ENCODE peak calls at places on chromosomes 5 and 9, in five cellular contexts. U is uterus, L is fibroblast of mammary gland, R is ovary, Y is prostate gland. A is an unnamed sample.
A peak's percentile ranks its signal among the peaks of the same experiment; 100 is the strongest.

GRCh38 chr5:177426566-177427210 is at the start of gene GRK6:
- DNase-seq in U (peak; percentile 42), R (peak; percentile 78), Y (peak; percentile 21), L (peak; percentile 25), A (no peak)

GRCh38 chr5:119322312-119322947 is 33.4 kb upstream of the TNFAIP8 start:
- DNase-seq in Y (no peak), R (no peak), U (no peak), L (no peak), A (no peak)

GRCh38 chr5:71904852-71905251 is 185.8 kb downstream of the CARTPT start:
- DNase-seq in U (no peak), L (no peak), R (no peak), Y (no peak), A (no peak)

GRCh38 chr5:58116346-58116745 is 343.5 kb downstream of the PLK2 start:
- DNase-seq in R (no peak), L (no peak), U (no peak), Y (peak; percentile 6), A (no peak)

GRCh38 chr5:74028406-74028805 is 402.4 kb downstream of the ARHGEF28 start:
- DNase-seq in Y (no peak), U (no peak), R (no peak), L (no peak), A (peak; percentile 44)

GRCh38 chr5:2207966-2208544 is 325.3 kb upstream of the IRX4 start:
- DNase-seq in L (peak; percentile 1), R (no peak), Y (peak; percentile 40), U (no peak), A (no peak)

GRCh38 chr5:112366987-112367386 is 52.1 kb downstream of the EPB41L4A start:
- DNase-seq in R (no peak), U (no peak), Y (no peak), L (no peak), A (no peak)

GRCh38 chr5:159224471-159224870 is 15.1 kb upstream of the RNF145 start:
- DNase-seq in Y (no peak), U (no peak), L (no peak), R (no peak), A (no peak)

GRCh38 chr9:130288926-130289705 is 23.6 kb downstream of the HMCN2 start:
- DNase-seq in R (peak; percentile 10), L (no peak), Y (no peak), U (no peak), A (no peak)

GRCh38 chr5:40616791-40617190 is 62.9 kb upstream of the PTGER4 start:
- DNase-seq in L (no peak), R (no peak), Y (no peak), U (no peak), A (no peak)

GRCh38 chr9:95008151-95008771 is 281.8 kb downstream of the AOPEP start:
- DNase-seq in L (no peak), Y (peak; percentile 52), U (peak; percentile 45), R (no peak), A (no peak)

GRCh38 chr9:37036237-37037136 is 2.4 kb upstream of the PAX5 start:
- DNase-seq in Y (peak; percentile 24), L (no peak), R (peak; percentile 51), U (no peak), A (no peak)

GRCh38 chr5:3600106-3600997 is 4.7 kb downstream of the IRX1 start:
- DNase-seq in U (no peak), Y (no peak), R (no peak), L (no peak), A (no peak)

GRCh38 chr5:176716320-176716719 is 69.0 kb downstream of the TSPAN17 start:
- DNase-seq in U (no peak), L (peak; percentile 94), Y (no peak), R (no peak), A (peak; percentile 35)

GRCh38 chr9:23702311-23702922 is 123.6 kb downstream of the ELAVL2 start:
- DNase-seq in Y (no peak), R (no peak), U (no peak), L (no peak), A (no peak)

GRCh38 chr9:132672413-132672690 is 2.1 kb downstream of the GTF3C4 start:
- DNase-seq in Y (no peak), R (no peak), U (no peak), L (peak; percentile 41), A (no peak)

GRCh38 chr9:135505406-135506187 is 5.1 kb downstream of the MRPS2 start:
- DNase-seq in Y (no peak), L (no peak), U (no peak), R (no peak), A (no peak)

GRCh38 chr9:7298123-7298522 is 501.5 kb downstream of the DMAC1 start:
- DNase-seq in R (no peak), Y (no peak), L (no peak), U (no peak), A (no peak)

DNA sequence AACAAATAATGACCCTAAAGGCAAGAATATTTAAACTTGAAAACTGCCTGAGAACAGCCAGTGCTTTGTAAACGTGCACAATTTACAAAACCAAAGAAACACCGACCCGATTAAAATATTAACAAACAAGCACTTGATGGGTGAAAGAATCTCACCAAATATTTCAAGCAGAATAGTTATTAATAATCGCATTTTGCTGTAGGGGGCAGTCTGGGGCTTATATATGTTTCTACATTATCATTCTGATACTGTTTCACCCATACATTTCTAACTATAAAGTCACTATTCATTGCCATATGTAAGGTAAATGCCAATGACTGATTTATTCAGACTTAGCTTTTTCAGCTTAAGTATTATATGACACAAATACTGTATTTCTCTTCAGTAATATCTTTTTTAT is 37.7 kb downstream of the UBAP2 start:
- DNase-seq in U (no peak), L (peak; percentile 15), Y (no peak), R (no peak), A (no peak)
- TF ChIP-seq CTCF in U (peak; percentile 14), L (peak; percentile 37), Y (no peak), R (no peak), A (no peak)

GRCh38 chr9:113570106-113570505 is 106.6 kb downstream of the RGS3 start:
- DNase-seq in Y (no peak), R (peak; percentile 19), U (no peak), L (no peak), A (no peak)
- H3K4me3 ChIP-seq in Y (no peak overlapping the region), R (no peak overlapping the region), U (no peak overlapping the region), L (no peak overlapping the region), A (no peak overlapping the region)

GRCh38 chr9:127170049-127170448 is 47.6 kb upstream of the ANGPTL2 start:
- DNase-seq in L (no peak), R (peak; percentile 3), U (peak; percentile 11), Y (no peak), A (no peak)
- TF ChIP-seq CTCF in L (no peak), R (no peak), U (peak; percentile 15), Y (no peak), A (no peak)

GRCh38 chr5:92328584-92329259 is 945.6 kb upstream of the ARRDC3 start:
- DNase-seq in R (no peak), U (no peak), L (no peak), Y (no peak), A (no peak)
- H3K4me3 ChIP-seq in R (no peak overlapping the region), U (no peak overlapping the region), L (no peak overlapping the region), Y (no peak overlapping the region), A (no peak overlapping the region)

GRCh38 chr5:172385661-172386187 is 68.6 kb downstream of the SH3PXD2B start:
- DNase-seq in R (no peak), L (no peak), U (no peak), Y (peak; percentile 24), A (no peak)

GRCh38 chr5:172385164-172385563 is 69.2 kb downstream of the SH3PXD2B start:
- DNase-seq in R (no peak), Y (no peak), L (no peak), U (no peak), A (no peak)

GRCh38 chr5:172395483-172395882 is 58.8 kb downstream of the SH3PXD2B start:
- DNase-seq in U (no peak), Y (no peak), R (no peak), L (peak; percentile 36), A (no peak)

GRCh38 chr5:172389578-172390112 is 64.7 kb downstream of the SH3PXD2B start:
- DNase-seq in R (no peak), Y (no peak), L (no peak), U (no peak), A (no peak)
- TF ChIP-seq CTCF in R (no peak), Y (no peak), L (peak; percentile 24), U (no peak), A (no peak)

GRCh38 chr5:5335708-5336211 is 86.7 kb upstream of the ICE1 start:
- DNase-seq in R (no peak), L (peak; percentile 71), Y (no peak), U (no peak), A (peak; percentile 49)
- H3K4me3 ChIP-seq in R (no peak overlapping the region), L (no peak overlapping the region), Y (no peak overlapping the region), U (no peak overlapping the region), A (no peak overlapping the region)

GRCh38 chr5:61931236-61931635 is 374.8 kb upstream of the KIF2A start:
- DNase-seq in Y (no peak), U (no peak), L (no peak), R (no peak), A (no peak)

GRCh38 chr5:61933787-61934626 is 372.0 kb upstream of the KIF2A start:
- DNase-seq in Y (peak; percentile 80), R (peak; percentile 47), U (no peak), L (peak; percentile 37), A (peak; percentile 50)
- TF ChIP-seq CTCF in Y (peak; percentile 33), R (no peak), U (no peak), L (peak; percentile 50), A (peak; percentile 71)

DNA sequence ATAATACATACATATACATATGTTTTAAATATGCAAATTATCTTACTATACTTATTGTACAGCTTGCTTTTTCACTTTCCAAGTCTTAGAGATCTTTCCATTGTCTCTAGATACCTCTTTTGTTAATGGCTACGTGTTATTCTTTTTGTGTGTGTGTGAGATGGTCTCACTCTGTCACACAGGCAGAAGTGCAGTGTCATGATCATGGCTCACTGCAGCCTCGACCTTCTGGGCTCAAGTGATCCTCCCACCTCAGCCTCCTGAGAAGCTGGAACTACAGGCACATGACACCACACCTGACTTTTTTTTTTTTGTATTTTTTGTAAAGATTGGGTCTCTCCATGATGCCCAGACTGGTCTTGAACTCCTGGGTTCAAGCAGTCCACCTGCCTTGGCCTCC is 2.8 kb downstream of the OSMR start:
- DNase-seq in L (no peak), R (no peak), U (no peak), Y (no peak), A (no peak)
- H3K4me3 ChIP-seq in L (peak overlapping the region; percentile 94), R (no peak overlapping the region), U (no peak overlapping the region), Y (no peak overlapping the region), A (peak overlapping the region; percentile 79)

DNA sequence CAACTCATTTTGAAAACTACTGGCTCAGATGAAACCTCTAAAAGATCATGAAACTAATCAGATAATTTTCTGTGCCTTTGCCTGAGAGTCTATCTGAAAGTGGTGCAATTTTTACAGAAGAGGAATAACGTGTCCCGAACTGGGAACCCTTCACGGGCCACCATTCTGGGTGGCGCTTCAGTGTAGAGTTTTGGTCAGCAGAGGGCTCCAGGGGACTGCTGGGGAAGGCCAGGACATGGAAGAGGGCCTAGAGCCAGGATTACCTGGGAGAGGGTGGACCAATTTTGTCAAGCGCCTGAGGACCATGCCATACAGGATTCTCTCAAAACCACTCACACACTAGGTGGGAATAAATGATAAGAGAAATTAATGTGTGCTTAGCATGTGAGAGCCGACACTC is 49.7 kb upstream of the PLEKHG4B start:
- DNase-seq in Y (no peak), L (peak; percentile 3), R (no peak), U (no peak), A (no peak)
- TF ChIP-seq CTCF in Y (no peak), L (peak; percentile 32), R (no peak), U (no peak), A (peak; percentile 73)

GRCh38 chr5:35229076-35230042 is 928 bp downstream of the PRLR start:
- DNase-seq in U (peak; percentile 59), R (no peak), Y (peak; percentile 22), L (peak; percentile 8), A (no peak)
- H3K4me3 ChIP-seq in U (peak overlapping the region; percentile 61), R (peak overlapping the region; percentile 71), Y (peak overlapping the region; percentile 40), L (no peak overlapping the region), A (peak overlapping the region; percentile 27)